ENCODE peak calls at places on chromosome 20, in nine cellular contexts. T is pancreas, F is stomach, X is heart left ventricle, S is breast epithelium, D is uterus, H is gastrocnemius medialis, K is cardiac muscle cell, P is psoas muscle. Q is an unnamed sample.

GRCh38 chr20:4509825-4510522 is 211.7 kb upstream of the PRND start:
- DNase-seq in K (no peak), P (no peak), S (no peak), F (no peak), X (no peak), T (no peak), D (no peak), H (no peak), Q (no peak)

GRCh38 chr20:18780731-18781130 is 32.9 kb upstream of the SCP2D1 start:
- DNase-seq in F (no peak), P (no peak), H (no peak), K (no peak), D (no peak), X (no peak), S (no peak), T (no peak), Q (no peak)

GRCh38 chr20:47196091-47197081 is 160.1 kb downstream of the ZMYND8 start:
- DNase-seq in D (peak), F (peak), K (peak), S (no peak), H (peak), X (peak), P (peak), T (peak), Q (peak)

GRCh38 chr20:17530716-17531536 is at the start of gene BFSP1:
- DNase-seq in F (peak), D (peak), H (no peak), X (peak), T (peak), K (peak), S (peak), P (peak), Q (no peak)

GRCh38 chr20:50804453-50805348 is 9.8 kb downstream of the BCAS4 start:
- DNase-seq in D (no peak), F (no peak), H (no peak), T (no peak), X (no peak), K (no peak), S (no peak), P (peak), Q (no peak)

GRCh38 chr20:19903168-19903676 is 113.9 kb upstream of the NAA20 start:
- DNase-seq in S (no peak), P (no peak), H (no peak), F (peak), D (no peak), K (peak), T (no peak), X (no peak), Q (no peak)

GRCh38 chr20:23668477-23668951 is 20.3 kb downstream of the CST4 start:
- DNase-seq in D (peak), F (peak), H (no peak), K (peak), X (no peak), P (no peak), T (no peak), S (no peak), Q (no peak)

GRCh38 chr20:46028110-46028509 is 905 bp upstream of the SLC12A5 start:
- DNase-seq in F (no peak), K (no peak), X (peak), T (no peak), S (no peak), P (no peak), D (no peak), H (no peak), Q (no peak)

GRCh38 chr20:47857994-47858557 is 72.8 kb upstream of the SULF2 start:
- DNase-seq in T (no peak), H (no peak), D (peak), K (peak), S (peak), X (no peak), P (no peak), F (no peak), Q (no peak)

GRCh38 chr20:10754809-10755208 is 81.0 kb upstream of the JAG1 start:
- DNase-seq in D (no peak), K (no peak), F (no peak), S (no peak), P (no peak), H (no peak), T (no peak), X (no peak), Q (no peak)

GRCh38 chr20:49030954-49031619 is 15.0 kb upstream of the CSE1L start:
- DNase-seq in K (no peak), H (no peak), D (no peak), F (no peak), X (no peak), P (no peak), S (no peak), T (no peak), Q (no peak)

GRCh38 chr20:34268851-34269668 is 27.8 kb downstream of the ASIP start:
- DNase-seq in S (no peak), F (peak), K (peak), T (peak), D (peak), H (no peak), P (no peak), X (peak), Q (no peak)

GRCh38 chr20:46040902-46041535 is 12.0 kb downstream of the SLC12A5 start:
- DNase-seq in S (no peak), T (no peak), X (no peak), D (no peak), F (peak), H (no peak), K (peak), P (no peak), Q (no peak)

GRCh38 chr20:41443667-41444066 is 77.0 kb upstream of the EMILIN3 start:
- DNase-seq in D (no peak), S (no peak), F (no peak), T (no peak), K (no peak), P (no peak), X (no peak), H (no peak), Q (no peak)

GRCh38 chr20:25273046-25273445 is 25.2 kb downstream of the PYGB start:
- DNase-seq in T (peak), D (peak), P (peak), F (peak), S (peak), H (no peak), K (no peak), X (peak), Q (no peak)

GRCh38 chr20:41232971-41233926 is 84.3 kb downstream of the ZHX3 start:
- DNase-seq in K (peak), X (no peak), F (no peak), H (no peak), S (no peak), D (no peak), T (no peak), P (no peak), Q (no peak)

GRCh38 chr20:51195419-51195901 is 172.6 kb upstream of the KCNG1 start:
- DNase-seq in S (no peak), D (no peak), P (no peak), K (peak), H (no peak), F (no peak), T (no peak), X (no peak), Q (no peak)

GRCh38 chr20:10789386-10789785 is 115.6 kb upstream of the JAG1 start:
- DNase-seq in F (no peak), T (no peak), P (no peak), X (no peak), K (no peak), D (no peak), H (no peak), S (no peak), Q (no peak)

GRCh38 chr20:2892376-2892775 is 19.1 kb downstream of the PTPRA start:
- DNase-seq in H (no peak), T (no peak), D (no peak), K (no peak), S (no peak), P (no peak), F (no peak), X (no peak), Q (no peak)

GRCh38 chr20:52382931-52383330 is 191.4 kb upstream of the ZFP64 start:
- DNase-seq in F (no peak), X (no peak), D (no peak), H (no peak), K (no peak), S (no peak), P (no peak), T (no peak), Q (no peak)

GRCh38 chr20:46680684-46681031 is 8.6 kb downstream of the TP53RK start:
- DNase-seq in K (no peak), S (no peak), P (no peak), X (no peak), H (no peak), T (no peak), D (no peak), F (no peak), Q (no peak)

GRCh38 chr20:8187740-8188139 is 55.7 kb downstream of the PLCB1 start:
- DNase-seq in X (no peak), P (no peak), T (no peak), D (no peak), F (no peak), H (no peak), S (no peak), K (peak), Q (no peak)

GRCh38 chr20:47927385-47927851 is 142.1 kb upstream of the SULF2 start:
- DNase-seq in K (no peak), T (no peak), S (peak), D (no peak), X (no peak), P (no peak), F (no peak), H (no peak), Q (no peak)

GRCh38 chr20:21006611-21007010 is 99.5 kb downstream of the LINC00237 start:
- DNase-seq in P (no peak), S (no peak), H (no peak), K (no peak), D (no peak), X (no peak), T (no peak), F (no peak), Q (no peak)
- H3K27ac ChIP-seq in P (no peak), S (no peak), H (no peak), K (no peak), D (no peak), X (no peak), T (no peak), F (no peak), Q (no peak)

DNA sequence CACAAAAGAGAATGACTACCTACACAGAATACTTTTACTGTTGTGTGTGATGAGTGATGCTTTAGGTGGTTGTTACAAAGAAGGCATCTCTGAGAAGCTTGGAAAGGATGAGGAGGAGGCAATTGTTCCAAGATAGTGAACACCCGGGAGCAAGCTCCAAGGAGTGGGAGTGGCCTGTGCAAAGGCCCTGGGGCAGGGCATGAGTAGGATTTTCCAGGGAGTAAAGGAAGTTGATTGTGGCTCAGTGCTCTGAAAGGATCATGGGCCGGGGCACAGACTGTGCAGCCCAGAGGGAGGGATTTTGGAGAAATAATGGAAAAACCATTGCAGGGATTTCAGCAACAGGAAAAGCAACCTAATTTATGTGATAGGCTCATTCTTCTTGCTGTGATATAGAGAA is 264.3 kb downstream of the CDH26 start:
- DNase-seq in X (no peak), S (no peak), K (no peak), D (no peak), T (no peak), F (no peak), P (no peak), H (no peak), Q (no peak)
- TF ChIP-seq CTCF in X (no peak), S (no peak), K (no peak), D (no peak), T (no peak), F (no peak), P (no peak), H (no peak), Q (no peak)

GRCh38 chr20:53643031-53643832 is 49.6 kb upstream of the ZNF217 start:
- DNase-seq in K (peak), T (no peak), P (no peak), F (peak), H (no peak), S (no peak), D (no peak), X (no peak), Q (no peak)
- H3K4me3 ChIP-seq in K (no peak), T (peak), P (peak), F (no peak), H (no peak), S (no peak), D (no peak), X (no peak), Q (no peak)

GRCh38 chr20:44477151-44477550 is 1.5 kb downstream of the TTPAL start:
- DNase-seq in D (no peak), T (no peak), P (no peak), F (no peak), K (no peak), H (no peak), X (no peak), S (no peak), Q (no peak)
- H3K27ac ChIP-seq in D (peak), T (no peak), P (peak), F (no peak), K (no peak), H (peak), X (no peak), S (peak), Q (peak)

GRCh38 chr20:63179876-63180275 is 36.1 kb downstream of the YTHDF1 start:
- DNase-seq in X (no peak), H (no peak), D (no peak), P (no peak), T (peak), S (no peak), F (no peak), K (no peak), Q (no peak)

GRCh38 chr20:63180541-63181185 is 35.3 kb downstream of the YTHDF1 start:
- DNase-seq in P (peak), K (no peak), F (no peak), D (no peak), S (no peak), X (no peak), H (no peak), T (peak), Q (no peak)

GRCh38 chr20:63178445-63178818 is 37.5 kb downstream of the YTHDF1 start:
- DNase-seq in K (no peak), P (no peak), D (no peak), X (no peak), T (peak), S (no peak), H (no peak), F (no peak), Q (no peak)

GRCh38 chr20:63177785-63178444 is 38.0 kb downstream of the YTHDF1 start:
- DNase-seq in X (no peak), F (no peak), D (no peak), P (no peak), K (no peak), S (no peak), H (no peak), T (peak), Q (no peak)

GRCh38 chr20:63178889-63179751 is 36.8 kb downstream of the YTHDF1 start:
- DNase-seq in K (no peak), P (peak), T (peak), H (no peak), D (no peak), S (no peak), X (no peak), F (peak), Q (no peak)
- TF ChIP-seq CTCF in K (peak), P (peak), T (no peak), H (peak), D (peak), S (no peak), X (peak), F (peak), Q (no peak)

GRCh38 chr20:57707320-57707719 is 2.5 kb downstream of the PMEPA1 start:
- DNase-seq in H (no peak), S (no peak), P (no peak), K (no peak), F (no peak), D (no peak), X (no peak), T (no peak), Q (no peak)
- H3K4me3 ChIP-seq in H (no peak), S (peak), P (peak), K (no peak), F (no peak), D (no peak), X (no peak), T (peak), Q (peak)

Q was measured in coronary artery.